ENCODE peak calls at places on chromosomes 13 and 19, in four cellular contexts. O is brain microvascular endothelial cell, S is hippocampal formation, V is smooth muscle cell of the brain vasculature. G is an unnamed sample.

GRCh38 chr13:73684286-73684685 is 449.9 kb downstream of the KLF12 start:
- DNase-seq in O (no peak), V (peak; percentile 2), S (no peak), G (no peak)

GRCh38 chr19:28465317-28466086 is 747.4 kb downstream of the UQCRFS1 start:
- DNase-seq in O (no peak), S (no peak), V (no peak), G (no peak)

GRCh38 chr13:80428344-80429096 is 87.6 kb upstream of the SPRY2 start:
- DNase-seq in V (no peak), O (no peak), S (no peak), G (no peak)

GRCh38 chr13:44618326-44618725 is 42.2 kb upstream of the TSC22D1 start:
- DNase-seq in V (no peak), S (no peak), O (no peak), G (no peak)

GRCh38 chr13:42272115-42272756 is at the start of gene AKAP11:
- DNase-seq in O (peak; percentile 24), S (no peak), V (no peak), G (peak; percentile 40)

GRCh38 chr19:56987184-56987583 is 132.6 kb upstream of the USP29 start:
- DNase-seq in S (peak; percentile 42), O (no peak), V (no peak), G (no peak)

GRCh38 chr13:46339035-46339666 is 47.9 kb downstream of the RUBCNL start:
- DNase-seq in O (peak; percentile 90), V (peak; percentile 92), S (no peak), G (no peak)

GRCh38 chr13:96967248-96967745 is 27.0 kb downstream of the OXGR1 start:
- DNase-seq in S (no peak), V (no peak), O (no peak), G (no peak)

GRCh38 chr19:47901370-47901769 is 15.3 kb upstream of the SULT2A1 start:
- DNase-seq in S (no peak), O (no peak), V (no peak), G (no peak)

GRCh38 chr19:51365211-51366049 is 758 bp downstream of the ETFB start:
- DNase-seq in O (peak; percentile 29), V (no peak), S (no peak), G (no peak)

GRCh38 chr19:34313188-34313587 is 51.8 kb upstream of the GPI start:
- DNase-seq in S (no peak), O (peak; percentile 45), V (no peak), G (no peak)

GRCh38 chr19:10510301-10510802 is 6.9 kb downstream of the S1PR5 start:
- DNase-seq in V (no peak), O (no peak), S (no peak), G (no peak)

GRCh38 chr19:2524840-2525723 is 49.2 kb downstream of the GADD45B start:
- DNase-seq in V (no peak), S (no peak), O (peak; percentile 82), G (no peak)